ENCODE peak calls at places on chromosome 18, in ten cellular contexts. Y is brain microvascular endothelial cell, W is upper lobe of left lung, L is mammary epithelial cell, M is H1, G is sigmoid colon, S is fibroblast of lung, Z is right lobe of liver, A is K562, P is upper lobe of right lung. O is an unnamed sample. For H3K27me3, the result is how much of the 10 kb centered on the place peaks cover.

GRCh38 chr18:8969639-8970378 is 132.7 kb upstream of the NDUFV2 start:
- DNase-seq in A (no peak), G (no peak), P (no peak), W (no peak), Z (no peak), Y (no peak), S (no peak), L (peak), M (no peak), O (no peak)

GRCh38 chr18:49052891-49053644 is 102.3 kb upstream of the SMAD7 start:
- DNase-seq in Z (no peak), A (no peak), P (no peak), L (peak), Y (peak), M (no peak), W (no peak), G (no peak), S (peak), O (no peak)

GRCh38 chr18:45974088-45974536 is 7.0 kb upstream of the EPG5 start:
- DNase-seq in S (peak), M (no peak), G (no peak), Z (peak), A (peak), Y (peak), P (no peak), L (peak), W (no peak), O (peak)

GRCh38 chr18:3330622-3331021 is 68.7 kb downstream of the MYL12B start:
- DNase-seq in S (no peak), W (no peak), Z (no peak), G (no peak), P (no peak), Y (no peak), A (no peak), M (no peak), L (no peak), O (no peak)

GRCh38 chr18:57210101-57210661 is 63.3 kb downstream of the BOD1L2 start:
- DNase-seq in W (no peak), P (no peak), Y (peak), L (peak), A (no peak), M (peak), S (peak), G (no peak), Z (peak), O (no peak)

GRCh38 chr18:63447066-63447465 is 24.8 kb upstream of the VPS4B start:
- DNase-seq in W (no peak), L (no peak), Y (no peak), M (no peak), A (no peak), P (no peak), G (no peak), Z (no peak), S (no peak), O (no peak)

GRCh38 chr18:6284300-6284699 is 130.4 kb downstream of the L3MBTL4 start:
- DNase-seq in S (no peak), G (no peak), L (no peak), P (no peak), A (no peak), Y (no peak), W (peak), Z (no peak), M (no peak), O (no peak)

GRCh38 chr18:74139888-74140287 is 7.7 kb downstream of the FBXO15 start:
- DNase-seq in L (peak), Z (no peak), P (no peak), Y (peak), A (peak), M (no peak), W (no peak), S (peak), G (no peak), O (no peak)

GRCh38 chr18:63476666-63477065 is at the start of gene SERPINB5:
- DNase-seq in Z (no peak), L (peak), P (no peak), M (no peak), A (no peak), S (no peak), Y (no peak), G (no peak), W (peak), O (no peak)

GRCh38 chr18:449374-449773 is 51.1 kb downstream of the COLEC12 start:
- DNase-seq in Z (no peak), W (peak), L (no peak), S (no peak), P (peak), G (no peak), A (no peak), M (no peak), Y (no peak), O (no peak)

GRCh38 chr18:48934708-48935432 is 15.9 kb downstream of the SMAD7 start:
- DNase-seq in P (peak), G (peak), Z (peak), Y (no peak), W (no peak), S (peak), L (no peak), A (no peak), M (no peak), O (no peak)

GRCh38 chr18:1488957-1489356 is 584.3 kb downstream of the ADCYAP1 start:
- DNase-seq in G (no peak), S (no peak), Z (no peak), P (no peak), M (no peak), W (no peak), L (no peak), Y (no peak), A (no peak), O (no peak)

GRCh38 chr18:36201765-36202164 is 14.5 kb downstream of the MOCOS start:
- DNase-seq in L (no peak), S (no peak), W (no peak), M (no peak), G (no peak), P (no peak), Z (no peak), A (no peak), Y (no peak), O (no peak)

GRCh38 chr18:28045176-28045810 is 131.6 kb downstream of the CDH2 start:
- DNase-seq in P (no peak), Z (no peak), S (peak), L (peak), M (no peak), W (no peak), Y (peak), A (no peak), G (no peak), O (no peak)

GRCh38 chr18:47174545-47175116 is 1.5 kb downstream of the IER3IP1 start:
- DNase-seq in P (no peak), G (no peak), Y (no peak), M (no peak), L (peak), Z (no peak), W (no peak), S (no peak), A (no peak), O (no peak)
- H3K27ac ChIP-seq in P (no peak), G (no peak), Y (no peak), M (no peak), L (peak), Z (no peak), W (no peak), S (no peak), A (no peak), O (no peak)

GRCh38 chr18:50610349-50610748 is 50.5 kb downstream of the MAPK4 start:
- DNase-seq in G (no peak), W (no peak), Z (no peak), L (no peak), M (no peak), P (no peak), A (peak), S (no peak), Y (no peak), O (no peak)
- TF ChIP-seq CTCF in G (no peak), W (no peak), Z (peak), L (no peak), M (peak), P (no peak), A (peak), S (no peak), Y (peak), O (no peak)

GRCh38 chr18:32468147-32468845 is 2.4 kb downstream of the GAREM1 start:
- DNase-seq in L (peak), Z (no peak), A (no peak), S (no peak), P (no peak), W (no peak), Y (no peak), M (no peak), G (no peak), O (no peak)

GRCh38 chr18:32469190-32469611 is 1.5 kb downstream of the GAREM1 start:
- DNase-seq in P (no peak), A (no peak), G (peak), S (peak), L (peak), W (peak), Y (peak), M (no peak), Z (peak), O (no peak)

GRCh38 chr18:32470136-32470712 is 458 bp downstream of the GAREM1 start:
- DNase-seq in Y (peak), L (no peak), W (no peak), Z (peak), S (peak), P (peak), A (no peak), M (peak), G (peak), O (no peak)

GRCh38 chr18:32470713-32471633 is at the start of gene GAREM1:
- DNase-seq in W (peak), A (peak), L (peak), Z (peak), Y (peak), M (peak), S (peak), G (peak), P (peak), O (peak)

DNA sequence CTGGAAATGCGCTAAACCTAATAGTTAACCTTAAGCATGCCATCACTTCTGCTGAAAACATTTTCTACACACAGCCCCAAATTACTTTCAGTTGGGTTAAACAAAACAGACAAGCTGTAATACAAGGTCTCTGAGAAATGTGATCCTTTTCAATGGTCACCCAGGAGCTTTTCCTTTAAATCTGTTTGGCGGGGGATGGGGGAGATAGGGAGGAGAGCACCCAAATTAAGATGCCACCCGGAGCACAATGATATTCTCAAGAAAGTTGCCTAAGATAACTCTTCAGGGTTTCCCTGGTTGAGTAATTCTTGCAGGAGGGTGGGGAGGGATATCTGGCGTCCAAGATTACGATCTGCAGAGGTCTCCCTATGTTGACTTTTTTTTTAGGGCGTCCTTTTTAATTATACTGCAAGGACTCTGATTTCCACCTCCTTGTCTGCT is 971 bp downstream of the GAREM1 start:
- DNase-seq in Z (no peak), L (peak), Y (no peak), A (no peak), P (no peak), M (no peak), S (peak), W (no peak), G (no peak), O (no peak)
- H3K27me3 ChIP-seq in Z (under half), L (under half), Y (under half), A (under half), P (under half), M (under half), S (under half), W (under half), G (under half), O (under half)

GRCh38 chr18:78716581-78716980 is 263.0 kb upstream of the SALL3 start:
- DNase-seq in G (peak), P (no peak), W (no peak), A (no peak), L (no peak), S (no peak), Y (no peak), Z (no peak), M (no peak), O (no peak)
- H3K27ac ChIP-seq in G (no peak), P (no peak), W (no peak), A (no peak), L (no peak), S (no peak), Y (no peak), Z (no peak), M (no peak), O (no peak)

DNA sequence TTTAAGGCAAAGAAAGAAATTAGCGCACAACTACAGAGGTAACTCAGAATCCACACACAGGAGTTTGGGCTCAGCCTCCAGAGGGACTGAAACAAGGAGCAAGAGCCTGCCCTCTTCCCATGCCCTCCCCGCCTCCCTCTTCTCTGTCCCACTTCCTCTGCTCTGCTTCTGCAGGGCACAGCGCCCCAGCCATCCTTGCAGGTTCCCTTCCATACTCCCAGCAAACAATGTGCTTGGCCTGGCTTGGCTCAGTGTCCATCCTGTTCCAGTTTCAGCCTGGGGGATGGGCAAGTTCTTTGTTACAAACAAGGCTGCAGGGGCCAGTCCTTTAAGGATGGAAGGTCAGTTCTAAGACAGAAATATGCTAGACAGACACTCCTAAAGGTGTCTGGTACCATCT is 133.5 kb downstream of the CDH20 start:
- DNase-seq in P (no peak), A (no peak), M (no peak), G (no peak), Z (no peak), L (no peak), Y (no peak), W (no peak), S (no peak), O (no peak)
- TF ChIP-seq CTCF in P (no peak), A (no peak), M (no peak), G (no peak), Z (no peak), L (no peak), Y (no peak), W (no peak), S (no peak), O (no peak)

DNA sequence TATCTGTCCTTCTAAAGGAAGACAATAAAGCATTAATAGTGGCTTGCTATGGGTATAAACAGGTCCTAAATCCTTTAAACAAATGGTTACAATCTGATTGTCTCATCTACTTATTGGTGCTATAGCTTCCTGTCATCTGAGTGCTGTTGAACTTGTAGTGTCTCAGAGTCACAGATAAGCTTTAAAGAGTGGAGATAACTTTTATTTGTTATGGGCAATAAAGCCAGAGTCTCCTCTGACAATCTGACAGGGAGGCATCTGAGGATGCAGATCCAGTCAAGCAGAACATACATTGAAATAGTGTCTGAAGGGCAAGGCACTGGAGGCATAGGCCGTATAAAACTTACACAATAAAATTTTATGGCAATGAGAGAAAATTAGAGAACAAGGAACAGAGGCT is 1132.4 kb upstream of the CDH2 start:
- DNase-seq in Y (no peak), M (no peak), G (no peak), L (no peak), S (no peak), W (no peak), A (no peak), P (no peak), Z (no peak), O (no peak)
- H3K27me3 ChIP-seq in Y (under half), M (under half), G (under half), L (under half), S (under half), W (under half), A (under half), P (under half), Z (under half), O (under half)

GRCh38 chr18:13446581-13447470 is 228.3 kb downstream of the LDLRAD4 start:
- DNase-seq in M (no peak), P (no peak), Z (no peak), W (no peak), L (no peak), A (no peak), S (no peak), Y (no peak), G (no peak), O (no peak)

GRCh38 chr18:13449651-13450050 is 231.1 kb downstream of the LDLRAD4 start:
- DNase-seq in W (no peak), A (no peak), Y (no peak), G (no peak), L (no peak), Z (no peak), S (no peak), M (no peak), P (no peak), O (no peak)

GRCh38 chr18:13447621-13448020 is 229.1 kb downstream of the LDLRAD4 start:
- DNase-seq in L (no peak), P (no peak), Z (no peak), A (no peak), Y (peak), G (no peak), S (peak), W (no peak), M (no peak), O (no peak)

GRCh38 chr18:13446024-13446423 is 227.5 kb downstream of the LDLRAD4 start:
- DNase-seq in S (no peak), G (no peak), L (no peak), Y (no peak), A (no peak), P (no peak), Z (no peak), W (no peak), M (no peak), O (no peak)

DNA sequence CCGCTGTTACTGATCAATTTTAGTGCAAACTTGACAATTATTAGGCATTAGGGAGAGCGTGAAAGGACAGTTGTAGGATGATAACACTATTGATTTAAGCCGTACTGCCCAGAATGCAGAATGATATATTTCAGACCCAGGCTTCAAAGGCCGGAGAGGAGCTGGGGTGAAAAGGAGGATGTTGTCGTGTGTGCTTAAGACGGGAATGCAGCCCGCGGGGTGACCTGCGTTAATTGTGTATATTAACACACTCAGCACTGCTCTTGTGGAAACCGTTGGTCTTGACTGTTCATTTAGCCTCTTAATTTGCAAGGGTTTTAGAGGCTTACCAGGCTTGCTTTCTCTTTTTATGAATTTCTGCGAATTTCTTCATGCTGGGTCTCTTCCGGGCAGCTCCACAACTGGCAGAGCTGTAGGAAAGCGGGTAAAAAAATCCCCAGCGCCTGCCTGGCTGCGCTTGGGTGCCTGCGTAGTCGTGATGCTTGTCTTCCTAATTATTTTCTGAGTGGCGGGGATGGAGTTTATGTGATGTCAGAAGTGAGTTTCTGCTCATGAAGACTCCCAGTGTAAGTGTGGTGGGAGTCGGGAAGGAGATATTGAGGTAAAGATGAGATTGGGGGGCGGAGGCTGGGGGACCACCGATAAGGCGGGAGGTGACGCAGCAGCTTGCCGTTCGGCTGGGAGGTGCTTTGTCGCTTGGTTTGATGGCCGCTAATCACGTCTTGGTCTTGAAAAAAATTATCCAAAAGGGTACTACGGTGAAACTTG is 229.7 kb downstream of the LDLRAD4 start:
- DNase-seq in P (no peak), M (no peak), L (no peak), G (no peak), A (no peak), Z (no peak), W (no peak), S (no peak), Y (no peak), O (no peak)
- H3K27ac ChIP-seq in P (no peak), M (no peak), L (no peak), G (no peak), A (no peak), Z (no peak), W (no peak), S (no peak), Y (peak), O (no peak)

GRCh38 chr18:23964282-23965238 is 50.0 kb upstream of the TTC39C start:
- DNase-seq in M (peak), Y (no peak), L (no peak), W (peak), A (peak), S (no peak), G (no peak), Z (no peak), P (no peak), O (peak)
- TF ChIP-seq CTCF in M (no peak), Y (no peak), L (no peak), W (no peak), A (peak), S (no peak), G (no peak), Z (no peak), P (no peak), O (peak)